ENCODE peak calls at places on chromosomes 1 and 21, in six cellular contexts. C, K, P, F, Q and T are unnamed samples.

GRCh38 chr1:209527372-209527771 is 56.1 kb upstream of the CAMK1G start:
- DNase-seq in C (no peak), K (peak), P (peak), F (no peak), Q (no peak), T (no peak)

GRCh38 chr1:39657923-39658485 is 13.9 kb downstream of the NT5C1A start:
- DNase-seq in C (peak), K (peak), P (peak), F (peak), Q (peak), T (peak)

GRCh38 chr1:117368116-117369108 is 1.2 kb downstream of the MAN1A2 start:
- DNase-seq in C (no peak), K (peak), P (peak), F (no peak), Q (peak), T (no peak)

GRCh38 chr1:24714859-24715520 is 30.3 kb upstream of the CLIC4 start:
- DNase-seq in C (no peak), K (no peak), P (peak), F (no peak), Q (no peak), T (no peak)

GRCh38 chr21:25857308-25858099 is 122.7 kb downstream of the GABPA start:
- DNase-seq in C (no peak), K (no peak), P (no peak), F (no peak), Q (no peak), T (no peak)

GRCh38 chr1:26190373-26190987 is at the start of gene CATSPER4:
- DNase-seq in C (peak), K (peak), P (no peak), F (peak), Q (peak), T (peak)

GRCh38 chr1:161934278-161934608 is 89.4 kb downstream of the OLFML2B start:
- DNase-seq in C (no peak), K (no peak), P (no peak), F (no peak), Q (no peak), T (no peak)

GRCh38 chr21:15731243-15731613 is 1.4 kb downstream of the USP25 start:
- DNase-seq in C (no peak), K (peak), P (no peak), F (no peak), Q (no peak), T (no peak)

GRCh38 chr1:244102471-244102870 is 51.4 kb downstream of the ZBTB18 start:
- DNase-seq in C (no peak), K (peak), P (no peak), F (no peak), Q (no peak), T (no peak)

GRCh38 chr1:169214598-169214997 is 108.1 kb downstream of the ATP1B1 start:
- DNase-seq in C (no peak), K (no peak), P (no peak), F (no peak), Q (no peak), T (no peak)

GRCh38 chr1:33655496-33655895 is 183.1 kb downstream of the ZSCAN20 start:
- DNase-seq in C (no peak), K (no peak), P (no peak), F (no peak), Q (no peak), T (no peak)

GRCh38 chr1:226702957-226703831 is 35.9 kb downstream of the ITPKB start:
- DNase-seq in C (peak), K (peak), P (peak), F (peak), Q (peak), T (peak)

GRCh38 chr1:246775531-246776385 is 51.5 kb downstream of the SCCPDH start:
- DNase-seq in C (no peak), K (no peak), P (no peak), F (no peak), Q (no peak), T (no peak)

GRCh38 chr1:180353930-180354329 is 123.9 kb downstream of the LHX4 start:
- DNase-seq in C (peak), K (no peak), P (no peak), F (no peak), Q (no peak), T (no peak)

GRCh38 chr1:62493656-62494055 is 56.8 kb downstream of the USP1 start:
- DNase-seq in C (no peak), K (no peak), P (peak), F (no peak), Q (no peak), T (no peak)

GRCh38 chr1:198681247-198681646 is 42.4 kb downstream of the PTPRC start:
- DNase-seq in C (no peak), K (peak), P (peak), F (no peak), Q (no peak), T (no peak)

GRCh38 chr1:64308856-64309255 is 105.4 kb downstream of the UBE2U start:
- DNase-seq in C (no peak), K (no peak), P (no peak), F (no peak), Q (no peak), T (no peak)

GRCh38 chr1:64574301-64574700 is 104.4 kb downstream of the CACHD1 start:
- DNase-seq in C (no peak), K (no peak), P (peak), F (no peak), Q (no peak), T (no peak)

GRCh38 chr1:24535021-24535424 is 20.9 kb upstream of the NCMAP start:
- DNase-seq in C (no peak), K (no peak), P (no peak), F (no peak), Q (no peak), T (no peak)

GRCh38 chr1:33320619-33321165 is at the start of gene A3GALT2:
- DNase-seq in C (no peak), K (no peak), P (no peak), F (no peak), Q (no peak), T (no peak)

GRCh38 chr1:19345391-19345790 is 33.3 kb downstream of the SLC66A1 start:
- DNase-seq in C (no peak), K (no peak), P (no peak), F (no peak), Q (no peak), T (no peak)

GRCh38 chr1:243732627-243733026 is 117.4 kb downstream of the AKT3 start:
- DNase-seq in C (no peak), K (no peak), P (no peak), F (no peak), Q (no peak), T (no peak)

GRCh38 chr1:25568090-25568833 is 24.9 kb downstream of the LDLRAP1 start:
- DNase-seq in C (no peak), K (peak), P (peak), F (peak), Q (peak), T (peak)

GRCh38 chr1:234656070-234656875 is 46.3 kb upstream of the IRF2BP2 start:
- DNase-seq in C (no peak), K (no peak), P (peak), F (peak), Q (no peak), T (no peak)

GRCh38 chr1:20903452-20903851 is 116.3 kb upstream of the HP1BP3 start:
- DNase-seq in C (no peak), K (peak), P (no peak), F (no peak), Q (no peak), T (no peak)

GRCh38 chr1:186289943-186290560 is 85.0 kb downstream of the TPR start:
- DNase-seq in C (no peak), K (no peak), P (no peak), F (no peak), Q (no peak), T (no peak)

GRCh38 chr1:55893155-55893554 is 678.0 kb upstream of the USP24 start:
- DNase-seq in C (no peak), K (peak), P (peak), F (no peak), Q (no peak), T (no peak)

GRCh38 chr1:30613188-30613587 is 110.2 kb downstream of the MATN1 start:
- DNase-seq in C (no peak), K (no peak), P (no peak), F (no peak), Q (no peak), T (no peak)

GRCh38 chr1:62689524-62689923 is 1.3 kb upstream of the DOCK7 start:
- DNase-seq in C (no peak), K (peak), P (peak), F (no peak), Q (peak), T (no peak)

GRCh38 chr1:203996126-203996525 is 76.8 kb upstream of the SOX13 start:
- DNase-seq in C (peak), K (peak), P (no peak), F (peak), Q (no peak), T (peak)

GRCh38 chr1:216961516-216961915 is 238.3 kb upstream of the ESRRG start:
- DNase-seq in C (no peak), K (no peak), P (no peak), F (no peak), Q (no peak), T (no peak)

GRCh38 chr21:35011681-35012080 is 37.4 kb downstream of the RUNX1 start:
- DNase-seq in C (no peak), K (peak), P (peak), F (no peak), Q (no peak), T (no peak)

GRCh38 chr21:41466024-41466820 is 40.2 kb downstream of the MX1 start:
- DNase-seq in C (no peak), K (no peak), P (no peak), F (no peak), Q (no peak), T (no peak)

GRCh38 chr1:1768249-1768992 is 9.8 kb downstream of the NADK start:
- DNase-seq in C (no peak), K (no peak), P (no peak), F (no peak), Q (peak), T (no peak)
- H4K91ac ChIP-seq in C (no peak), K (no peak), P (no peak), F (no peak), Q (no peak), T (no peak)

GRCh38 chr21:43637530-43637929 is 21.8 kb downstream of the HSF2BP start:
- DNase-seq in C (no peak), K (no peak), P (no peak), F (no peak), Q (no peak), T (no peak)
- H4K91ac ChIP-seq in C (no peak), K (no peak), P (no peak), F (no peak), Q (no peak), T (no peak)

GRCh38 chr1:224045556-224045955 is 68.4 kb upstream of the FBXO28 start:
- DNase-seq in C (no peak), K (no peak), P (no peak), F (no peak), Q (no peak), T (no peak)
- H4K91ac ChIP-seq in C (no peak), K (no peak), P (no peak), F (no peak), Q (no peak), T (no peak)

GRCh38 chr21:28177008-28177603 is 815.6 kb downstream of the LTN1 start:
- DNase-seq in C (no peak), K (peak), P (peak), F (no peak), Q (no peak), T (no peak)

GRCh38 chr21:28186604-28187003 is 806.1 kb downstream of the LTN1 start:
- DNase-seq in C (no peak), K (no peak), P (no peak), F (no peak), Q (no peak), T (no peak)

GRCh38 chr21:28181730-28182129 is 810.9 kb downstream of the LTN1 start:
- DNase-seq in C (no peak), K (no peak), P (no peak), F (no peak), Q (no peak), T (no peak)
- H4K91ac ChIP-seq in C (no peak), K (no peak), P (no peak), F (no peak), Q (no peak), T (no peak)

DNA sequence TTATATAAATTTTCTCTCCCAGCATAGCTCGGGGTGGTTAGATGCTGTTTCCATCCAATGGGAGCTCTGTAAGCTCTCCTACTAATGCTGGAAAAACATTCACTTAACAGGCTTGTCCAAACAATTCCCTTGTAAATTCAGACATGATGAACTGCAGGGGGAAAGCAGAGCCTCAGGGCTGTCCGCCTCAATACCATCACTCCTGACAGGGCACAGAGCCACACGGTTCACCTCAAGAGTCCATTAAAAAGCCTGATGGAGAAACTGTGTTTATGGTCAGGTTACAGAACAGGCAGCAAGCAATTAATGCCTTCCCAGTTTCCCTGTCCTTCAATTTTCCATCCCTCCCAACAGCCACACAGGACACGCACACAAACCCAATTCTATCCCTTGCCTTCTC is 171.0 kb downstream of the BRINP2 start:
- DNase-seq in C (no peak), K (no peak), P (no peak), F (no peak), Q (no peak), T (no peak)
- H4K91ac ChIP-seq in C (no peak), K (no peak), P (no peak), F (no peak), Q (peak), T (no peak)

DNA sequence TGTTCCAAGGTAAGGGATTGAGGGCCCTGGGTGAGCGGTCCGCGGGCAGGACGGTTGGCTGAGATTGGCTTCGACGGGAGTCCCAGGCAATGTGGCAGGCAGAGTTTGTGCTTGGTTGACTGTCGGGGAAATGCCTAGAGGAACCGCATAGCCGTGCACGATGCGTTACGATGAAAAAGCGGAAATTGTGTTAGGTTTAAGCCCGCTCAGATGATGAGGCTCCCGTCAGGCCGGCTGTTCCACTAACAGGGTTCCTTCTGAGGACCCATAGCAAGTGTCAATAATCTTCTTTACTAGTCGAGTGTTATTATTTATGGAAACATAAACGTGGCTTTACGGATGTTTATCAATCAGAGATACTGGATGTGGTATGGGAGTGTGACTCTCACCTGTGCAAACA is 117.8 kb upstream of the COL6A1 start:
- DNase-seq in C (no peak), K (no peak), P (no peak), F (no peak), Q (no peak), T (no peak)
- H4K91ac ChIP-seq in C (no peak), K (no peak), P (peak), F (no peak), Q (no peak), T (no peak)

GRCh38 chr1:67846538-67846937 is 13.3 kb upstream of the GNG12 start:
- DNase-seq in C (no peak), K (no peak), P (no peak), F (no peak), Q (no peak), T (no peak)
- H4K91ac ChIP-seq in C (no peak), K (no peak), P (no peak), F (no peak), Q (no peak), T (no peak)

DNA sequence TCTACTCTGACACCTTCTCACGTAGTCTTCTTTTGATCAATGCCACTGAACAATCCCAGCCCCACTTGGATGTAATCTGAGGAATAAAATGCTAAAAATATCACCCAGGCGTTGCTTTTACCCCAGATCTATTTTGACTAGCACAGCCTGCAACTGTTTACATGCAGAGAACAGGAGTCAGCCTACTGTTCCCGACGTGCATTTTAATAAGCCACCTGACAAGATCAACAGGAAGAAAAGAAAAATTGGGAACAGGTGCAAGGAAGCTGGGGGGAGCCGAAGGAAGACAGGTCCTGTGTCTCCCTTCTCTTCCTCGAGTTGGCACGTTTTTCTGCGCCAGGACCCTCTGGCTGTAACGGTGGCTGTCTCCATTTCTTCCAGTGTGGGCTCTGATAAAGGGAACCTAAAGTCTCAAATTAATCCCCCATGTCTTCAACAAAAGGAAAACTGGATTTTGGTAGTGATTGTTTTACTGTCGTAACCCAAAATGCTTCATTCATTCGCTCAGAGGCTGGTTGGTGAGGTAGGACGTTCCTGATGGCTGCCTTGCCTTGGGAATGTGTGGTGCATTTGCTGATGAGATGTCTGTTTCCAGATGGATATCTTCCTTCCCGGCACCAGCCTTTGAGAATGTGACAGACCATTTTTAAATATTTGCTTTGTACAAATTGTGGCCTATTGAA is 117.3 kb downstream of the C1orf21 start:
- DNase-seq in C (no peak), K (no peak), P (no peak), F (no peak), Q (peak), T (no peak)
- H4K91ac ChIP-seq in C (no peak), K (no peak), P (no peak), F (no peak), Q (no peak), T (no peak)

GRCh38 chr21:37787456-37787855 is 128.8 kb downstream of the KCNJ6 start:
- DNase-seq in C (no peak), K (peak), P (peak), F (no peak), Q (no peak), T (no peak)

GRCh38 chr21:37790905-37791304 is 125.4 kb downstream of the KCNJ6 start:
- DNase-seq in C (no peak), K (no peak), P (no peak), F (no peak), Q (no peak), T (no peak)

GRCh38 chr21:37792046-37792445 is 124.2 kb downstream of the KCNJ6 start:
- DNase-seq in C (no peak), K (peak), P (peak), F (no peak), Q (no peak), T (no peak)

GRCh38 chr21:37784591-37785318 is 131.5 kb downstream of the KCNJ6 start:
- DNase-seq in C (no peak), K (no peak), P (no peak), F (no peak), Q (no peak), T (no peak)

GRCh38 chr21:37788503-37788902 is 127.8 kb downstream of the KCNJ6 start:
- DNase-seq in C (no peak), K (no peak), P (no peak), F (no peak), Q (no peak), T (no peak)
- H4K91ac ChIP-seq in C (no peak), K (no peak), P (peak), F (no peak), Q (no peak), T (no peak)

GRCh38 chr1:170375082-170375733 is 156.8 kb upstream of the GORAB start:
- DNase-seq in C (no peak), K (peak), P (peak), F (no peak), Q (no peak), T (no peak)
- H4K91ac ChIP-seq in C (no peak), K (peak), P (peak), F (peak), Q (no peak), T (no peak)